ENCODE peak calls at places on chromosomes 5 and 9, in six cellular contexts. T is epithelial cell of esophagus, K is A549, E is psoas muscle, O is heart right ventricle, X is transverse colon. B is an unnamed sample.

GRCh38 chr9:100637787-100638186 is 59.9 kb downstream of the CAVIN4 start:
- DNase-seq in E (no peak), K (peak), T (no peak), X (no peak), O (no peak), B (no peak)

GRCh38 chr9:115575147-115575546 is 457.2 kb upstream of the TNC start:
- DNase-seq in T (no peak), E (no peak), X (no peak), K (no peak), O (no peak), B (no peak)

GRCh38 chr5:150600951-150601773 is 39.3 kb upstream of the SYNPO start:
- DNase-seq in T (peak), X (no peak), O (no peak), K (no peak), E (no peak), B (no peak)

GRCh38 chr9:96487949-96488348 is 38.0 kb downstream of the HABP4 start:
- DNase-seq in O (peak), T (no peak), X (no peak), E (peak), K (no peak), B (no peak)

GRCh38 chr5:115360036-115360685 is 63.7 kb upstream of the CCDC112 start:
- DNase-seq in E (no peak), K (peak), X (no peak), O (no peak), T (peak), B (no peak)

GRCh38 chr9:123954921-123955320 is 25.0 kb upstream of the DENND1A start:
- DNase-seq in K (no peak), T (peak), X (no peak), E (no peak), O (no peak), B (no peak)

GRCh38 chr5:119368238-119368630 is 12.4 kb downstream of the TNFAIP8 start:
- DNase-seq in O (no peak), T (no peak), E (no peak), K (no peak), X (no peak), B (no peak)

GRCh38 chr9:95764920-95765319 is 110.6 kb upstream of the ERCC6L2 start:
- DNase-seq in K (no peak), E (no peak), T (peak), X (no peak), O (no peak), B (no peak)

GRCh38 chr9:3809724-3810123 is 283.9 kb upstream of the RFX3 start:
- DNase-seq in O (no peak), E (no peak), K (peak), T (peak), X (no peak), B (no peak)

GRCh38 chr9:90308746-90309145 is 333.9 kb downstream of the DIRAS2 start:
- DNase-seq in X (no peak), T (no peak), O (no peak), K (no peak), E (no peak), B (no peak)

GRCh38 chr5:83570916-83571315 is 99.4 kb downstream of the VCAN start:
- DNase-seq in X (no peak), O (no peak), E (no peak), K (no peak), T (no peak), B (no peak)

GRCh38 chr5:15763754-15764153 is 263.8 kb downstream of the FBXL7 start:
- DNase-seq in E (no peak), T (peak), K (no peak), O (no peak), X (no peak), B (no peak)

GRCh38 chr5:95773325-95774059 is 42.4 kb downstream of the RHOBTB3 start:
- DNase-seq in X (no peak), T (peak), K (peak), O (no peak), E (no peak), B (no peak)

GRCh38 chr5:175207321-175208040 is 236.5 kb downstream of the DRD1 start:
- DNase-seq in E (no peak), O (no peak), T (no peak), K (no peak), X (no peak), B (no peak)

GRCh38 chr9:128555180-128555721 is 2.9 kb downstream of the SPTAN1 start:
- DNase-seq in X (no peak), T (peak), O (no peak), K (peak), E (no peak), B (peak)

GRCh38 chr5:170151105-170151831 is 45.6 kb downstream of the FOXI1 start:
- DNase-seq in X (no peak), O (peak), E (no peak), T (peak), K (peak), B (peak)

GRCh38 chr5:79111960-79112702 is 522 bp downstream of the BHMT start:
- DNase-seq in E (no peak), T (no peak), K (no peak), X (no peak), O (no peak), B (no peak)

GRCh38 chr9:801399-802071 is 40.0 kb upstream of the DMRT1 start:
- DNase-seq in X (no peak), K (no peak), E (no peak), O (no peak), T (peak), B (no peak)

GRCh38 chr5:3214396-3214795 is 381.2 kb upstream of the IRX1 start:
- DNase-seq in K (no peak), O (no peak), T (no peak), X (no peak), E (no peak), B (no peak)

GRCh38 chr5:101045689-101046088 is 142.6 kb upstream of the ST8SIA4 start:
- DNase-seq in K (no peak), X (no peak), E (no peak), T (peak), O (no peak), B (no peak)

GRCh38 chr5:74257645-74258328 is 382.7 kb downstream of the ENC1 start:
- DNase-seq in K (no peak), X (peak), E (peak), O (peak), T (peak), B (peak)

GRCh38 chr9:92600742-92601261 is 65.0 kb upstream of the ECM2 start:
- DNase-seq in X (no peak), O (no peak), K (no peak), E (no peak), T (peak), B (no peak)

GRCh38 chr5:171451421-171451820 is 32.0 kb downstream of the FGF18 start:
- DNase-seq in X (no peak), T (no peak), K (no peak), O (no peak), E (no peak), B (no peak)

GRCh38 chr5:171453988-171454387 is 34.5 kb downstream of the FGF18 start:
- DNase-seq in X (no peak), E (no peak), T (no peak), O (no peak), K (no peak), B (no peak)

GRCh38 chr5:171449426-171449825 is 30.0 kb downstream of the FGF18 start:
- DNase-seq in X (no peak), K (no peak), O (no peak), E (no peak), T (no peak), B (no peak)

GRCh38 chr5:171453056-171453725 is 33.7 kb downstream of the FGF18 start:
- DNase-seq in X (no peak), O (no peak), T (no peak), E (no peak), K (no peak), B (no peak)

DNA sequence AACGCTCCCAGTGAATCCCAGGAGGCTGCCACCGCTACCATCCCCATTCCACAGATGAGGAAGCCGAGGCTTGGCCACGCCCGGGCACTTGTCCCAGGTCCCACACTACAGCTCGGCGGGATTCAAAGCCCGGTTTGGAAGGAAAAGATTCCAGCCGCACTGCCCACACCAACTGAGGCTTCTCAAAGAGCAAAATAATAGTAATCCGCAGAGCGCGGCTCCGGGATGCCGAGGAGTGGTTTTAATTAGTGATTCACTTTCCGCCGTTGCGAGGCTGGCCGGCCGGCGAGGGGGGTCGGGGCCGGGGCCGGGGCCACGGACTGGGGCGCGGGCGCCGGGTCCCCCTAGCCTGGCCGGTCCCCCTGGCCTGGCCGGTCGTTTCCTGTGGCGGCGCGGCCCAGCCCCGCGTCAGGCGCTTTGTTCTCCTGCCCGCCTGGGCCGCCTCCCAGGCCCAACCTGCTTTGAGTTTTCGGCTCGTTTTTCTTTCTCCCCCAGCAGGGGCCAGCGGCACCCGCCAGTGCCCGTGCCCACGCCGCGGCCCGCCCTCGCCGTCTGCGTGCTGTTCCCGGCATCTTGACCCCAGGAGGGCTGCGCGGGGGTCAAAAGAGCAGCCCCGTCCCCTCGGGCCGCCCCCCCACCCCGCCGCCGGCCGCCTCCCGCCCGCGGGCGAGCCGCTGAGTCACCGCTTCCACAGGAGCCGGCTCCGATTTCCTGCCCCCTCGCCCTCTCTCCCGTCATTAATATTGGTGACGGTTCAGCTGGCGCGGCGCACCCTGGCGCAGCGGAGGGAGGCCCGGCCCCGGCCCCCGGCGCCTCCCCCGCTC is 31.2 kb downstream of the FGF18 start:
- DNase-seq in T (peak), E (peak), K (no peak), X (peak), O (peak), B (peak)
- H3K4me3 ChIP-seq in T (peak), E (peak), K (no peak), X (peak), O (peak), B (no peak)

GRCh38 chr9:2700398-2700797 is 16.9 kb upstream of the KCNV2 start:
- DNase-seq in T (no peak), K (no peak), X (no peak), E (no peak), O (no peak), B (no peak)
- H3K4me3 ChIP-seq in T (no peak), K (no peak), X (no peak), E (no peak), O (no peak), B (no peak)

GRCh38 chr9:111039203-111039907 is 1.1 kb upstream of the LPAR1 start:
- DNase-seq in X (peak), K (no peak), T (peak), O (no peak), E (no peak), B (no peak)
- H3K4me3 ChIP-seq in X (peak), K (peak), T (peak), O (peak), E (peak), B (no peak)

GRCh38 chr5:68894673-68895072 is 199.1 kb upstream of the SLC30A5 start:
- DNase-seq in T (peak), K (no peak), X (no peak), O (no peak), E (no peak), B (no peak)

DNA sequence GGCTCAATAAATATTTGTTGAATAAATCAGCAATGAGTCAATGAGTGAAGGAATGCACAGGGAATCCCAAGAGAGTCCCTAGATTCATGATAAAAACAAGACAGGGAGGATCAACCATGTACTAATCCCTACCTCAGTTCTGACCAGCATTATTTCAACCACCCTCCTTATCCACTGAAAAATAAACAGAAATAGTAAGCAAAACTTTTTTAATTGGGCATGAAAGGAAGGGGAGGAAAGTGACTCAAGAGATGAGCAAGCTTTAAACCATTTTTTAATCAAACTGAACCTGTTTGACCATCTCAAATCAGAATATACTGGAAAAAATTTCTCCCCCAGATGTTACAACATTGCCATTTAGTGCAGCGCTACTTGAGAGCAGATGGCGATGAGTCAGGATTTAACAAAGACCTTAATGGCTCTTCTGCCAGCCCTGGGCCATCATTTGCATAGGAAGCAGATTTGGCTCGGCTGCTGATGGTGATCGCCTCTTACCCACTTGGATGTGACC is 194.8 kb upstream of the SLC30A5 start:
- DNase-seq in X (no peak), E (no peak), T (peak), K (no peak), O (no peak), B (no peak)
- H3K4me3 ChIP-seq in X (no peak), E (no peak), T (no peak), K (no peak), O (no peak), B (no peak)

DNA sequence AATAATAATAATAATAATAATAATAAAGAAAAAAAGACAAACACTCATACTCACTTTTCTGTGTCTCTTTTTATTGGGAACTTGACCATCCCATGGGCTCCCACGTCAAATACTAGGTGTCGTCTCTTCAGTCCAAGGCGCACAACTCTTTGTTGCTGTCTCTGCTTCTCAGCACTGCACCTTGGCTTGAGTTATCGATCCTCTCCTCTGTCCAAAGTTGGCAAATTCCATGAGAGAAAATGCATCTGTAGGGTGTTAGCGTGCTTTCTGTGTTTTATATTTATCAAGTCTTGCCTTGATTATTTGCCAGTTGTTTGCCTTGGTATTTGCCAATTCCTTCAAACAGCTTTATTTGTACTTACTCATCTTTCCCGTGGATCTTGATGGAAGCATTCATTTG is 653.7 kb downstream of the CDH18 start:
- DNase-seq in K (no peak), T (no peak), X (no peak), O (no peak), E (no peak), B (no peak)
- H3K4me3 ChIP-seq in K (no peak), T (no peak), X (no peak), O (no peak), E (no peak), B (no peak)

GRCh38 chr5:123035320-123035949 is 1.1 kb downstream of the PPIC start:
- DNase-seq in X (peak), E (peak), T (peak), K (peak), O (peak), B (peak)
- H3K4me3 ChIP-seq in X (peak), E (peak), T (peak), K (peak), O (peak), B (peak)

DNA sequence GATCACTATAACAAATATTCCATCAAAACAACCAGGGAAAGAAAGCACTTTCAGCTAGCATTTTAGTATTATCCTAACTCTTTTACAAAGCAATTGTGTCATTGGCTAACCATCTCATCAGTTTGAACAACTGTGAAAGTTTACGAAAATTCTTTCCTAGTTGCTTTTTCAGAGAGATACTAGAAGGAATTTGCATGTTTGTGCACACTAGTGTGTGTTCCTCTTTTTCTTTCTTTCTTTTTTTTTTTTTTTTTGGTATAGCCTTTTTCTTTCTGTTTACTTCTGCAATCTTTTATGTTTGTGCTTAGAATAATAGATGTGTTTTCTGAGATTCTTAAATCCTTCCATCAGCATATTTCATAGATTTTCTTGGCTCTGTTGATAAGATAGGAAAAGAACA is 124.7 kb upstream of the SEMA6A start:
- DNase-seq in T (no peak), E (no peak), K (no peak), X (no peak), O (no peak), B (no peak)
- H3K4me3 ChIP-seq in T (no peak), E (no peak), K (no peak), X (no peak), O (no peak), B (no peak)

GRCh38 chr9:34993502-34994428 is 4.2 kb downstream of the DNAJB5 start:
- DNase-seq in T (peak), O (peak), E (peak), K (no peak), X (peak), B (no peak)

GRCh38 chr9:34990908-34991832 is 1.6 kb downstream of the DNAJB5 start:
- DNase-seq in T (no peak), O (no peak), K (no peak), X (no peak), E (peak), B (no peak)

GRCh38 chr9:34989946-34990635 is 546 bp downstream of the DNAJB5 start:
- DNase-seq in K (no peak), T (peak), E (peak), O (peak), X (peak), B (no peak)

GRCh38 chr9:34992376-34992951 is 2.9 kb downstream of the DNAJB5 start:
- DNase-seq in T (peak), O (peak), K (peak), X (peak), E (peak), B (no peak)

DNA sequence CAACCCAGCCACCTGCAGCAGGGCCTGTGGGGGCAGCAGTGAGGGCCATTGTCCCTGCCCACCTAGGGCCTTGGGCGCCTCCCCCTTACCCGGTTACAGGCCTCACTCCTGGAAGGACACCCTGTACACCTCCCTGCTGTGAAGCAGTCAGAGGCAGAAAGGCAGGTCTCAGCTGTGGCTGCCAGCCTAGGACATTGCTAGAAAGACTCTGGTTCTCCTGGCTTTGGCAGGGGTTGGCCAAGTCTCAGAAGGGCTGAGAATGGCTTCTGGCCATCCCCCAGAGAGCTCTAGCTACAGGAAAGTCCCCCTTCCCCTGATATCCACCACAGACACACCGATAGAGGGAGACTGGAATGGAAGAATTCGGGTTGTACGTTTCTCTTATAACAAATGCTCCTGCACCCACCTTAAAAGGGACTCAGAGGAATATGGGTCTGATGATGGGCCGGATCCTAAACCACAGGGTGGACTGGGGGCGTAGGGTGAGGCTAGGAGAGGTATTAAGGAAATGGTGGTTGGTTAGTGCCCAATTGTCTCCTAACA is 2.4 kb downstream of the DNAJB5 start:
- DNase-seq in X (no peak), E (peak), O (no peak), T (peak), K (peak), B (no peak)
- H3K4me3 ChIP-seq in X (no peak), E (peak), O (no peak), T (no peak), K (no peak), B (no peak)

DNA sequence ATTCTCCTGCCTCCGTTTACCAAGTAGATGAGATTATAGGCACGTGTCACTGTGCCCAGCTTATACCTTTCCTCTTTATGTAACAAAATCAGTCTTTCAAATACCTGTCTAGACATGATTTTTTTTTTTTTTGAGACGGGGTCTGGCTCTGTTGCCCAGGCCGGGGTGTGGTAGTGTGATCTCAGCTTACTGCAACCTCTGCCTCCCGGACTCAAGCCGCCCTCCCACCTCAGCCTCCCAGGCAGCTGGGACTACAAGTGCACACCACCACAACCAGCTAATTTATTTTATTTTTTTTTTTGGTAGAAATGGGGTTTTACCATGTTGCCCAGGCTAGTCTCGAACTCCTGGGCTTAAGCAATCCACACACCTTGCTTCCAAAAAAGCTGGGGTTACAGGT is 13.2 kb downstream of the NADK2 start:
- DNase-seq in T (no peak), K (no peak), O (no peak), E (no peak), X (no peak), B (no peak)
- H3K4me3 ChIP-seq in T (no peak), K (no peak), O (no peak), E (no peak), X (no peak), B (no peak)

GRCh38 chr9:71758785-71759184 is 9.5 kb downstream of the CEMIP2 start:
- DNase-seq in X (no peak), T (peak), O (no peak), E (no peak), K (peak), B (no peak)

GRCh38 chr9:71758277-71758676 is 10.0 kb downstream of the CEMIP2 start:
- DNase-seq in X (no peak), O (no peak), K (no peak), T (peak), E (no peak), B (no peak)

GRCh38 chr9:71755230-71755629 is 13.1 kb downstream of the CEMIP2 start:
- DNase-seq in T (no peak), K (no peak), E (no peak), X (no peak), O (no peak), B (no peak)

GRCh38 chr9:71755869-71756268 is 12.4 kb downstream of the CEMIP2 start:
- DNase-seq in O (no peak), E (no peak), K (no peak), T (no peak), X (no peak), B (no peak)

GRCh38 chr9:71756753-71757152 is 11.6 kb downstream of the CEMIP2 start:
- DNase-seq in K (no peak), O (no peak), T (no peak), E (no peak), X (no peak), B (no peak)
- H3K4me3 ChIP-seq in K (no peak), O (no peak), T (no peak), E (no peak), X (no peak), B (no peak)

B was measured in lung.